ENCODE peak calls at places on chromosome X, in nine cellular contexts. H is A549; U is upper lobe of right lung; X is Jurkat, Clone E6-1; F is fibroblast of lung; C is heart right ventricle; L is testis; M is H7; I is CD4-positive, CD25-positive, alpha-beta regulatory T cell. Z is an unnamed sample.

GRCh38 chrX:120664081-120664480 is 34.2 kb upstream of the C1GALT1C1 start:
- DNase-seq in H (no peak), U (no peak), X (no peak), F (peak; percentile 40), C (no peak), L (no peak), M (no peak), I (peak; percentile 19), Z (no peak)

GRCh38 chrX:11758400-11759171 is 549 bp downstream of the MSL3 start:
- DNase-seq in H (peak; percentile 70), U (peak; percentile 94), X (peak; percentile 75), F (peak; percentile 80), C (peak; percentile 86), L (peak; percentile 84), M (peak; percentile 96), I (peak; percentile 87), Z (peak; percentile 91)

GRCh38 chrX:63930140-63930539 is 145.1 kb upstream of the ARHGEF9 start:
- DNase-seq in H (no peak), U (no peak), X (no peak), F (no peak), C (no peak), L (peak; percentile 12), M (peak; percentile 33), I (no peak), Z (no peak)

GRCh38 chrX:110182865-110183264 is 135.0 kb downstream of the AMMECR1 start:
- DNase-seq in H (no peak), U (no peak), X (no peak), F (no peak), C (no peak), L (no peak), M (no peak), I (no peak), Z (no peak)

GRCh38 chrX:46381630-46382029 is 163.6 kb downstream of the ZNF674 start:
- DNase-seq in H (no peak), U (no peak), X (peak; percentile 32), F (no peak), C (no peak), L (peak; percentile 16), M (no peak), I (peak; percentile 44), Z (no peak)

GRCh38 chrX:65744965-65745364 is 77.5 kb downstream of the MSN start:
- DNase-seq in H (no peak), U (no peak), X (no peak), F (peak; percentile 65), C (no peak), L (no peak), M (no peak), I (no peak), Z (no peak)

GRCh38 chrX:16671005-16671404 is 21.0 kb downstream of the S100G start:
- DNase-seq in H (peak; percentile 43), U (no peak), X (peak; percentile 20), F (peak; percentile 69), C (no peak), L (peak; percentile 19), M (peak; percentile 82), I (peak; percentile 61), Z (no peak)

GRCh38 chrX:40094900-40095587 is 2.7 kb downstream of the BCOR start:
- DNase-seq in H (no peak), U (no peak), X (no peak), F (no peak), C (no peak), L (no peak), M (no peak), I (no peak), Z (peak; percentile 52)

GRCh38 chrX:149453030-149453429 is 52.1 kb downstream of the IDS start:
- DNase-seq in H (peak; percentile 8), U (no peak), X (no peak), F (peak; percentile 35), C (no peak), L (no peak), M (no peak), I (no peak), Z (no peak)

GRCh38 chrX:94751611-94752010 is 1077.6 kb downstream of the FAM133A start:
- DNase-seq in H (no peak), U (no peak), X (no peak), F (no peak), C (no peak), L (no peak), M (peak; percentile 3), I (no peak), Z (no peak)

GRCh38 chrX:119459181-119459580 is 9.1 kb upstream of the SLC25A5 start:
- DNase-seq in H (no peak), U (no peak), X (no peak), F (no peak), C (no peak), L (no peak), M (no peak), I (no peak), Z (no peak)

GRCh38 chrX:32483534-32484136 is 727.7 kb downstream of the DMD start:
- DNase-seq in H (no peak), U (no peak), X (peak; percentile 1), F (peak; percentile 16), C (no peak), L (no peak), M (no peak), I (no peak), Z (no peak)

GRCh38 chrX:133307094-133307493 is 88.9 kb upstream of the TFDP3 start:
- DNase-seq in H (no peak), U (no peak), X (no peak), F (no peak), C (no peak), L (no peak), M (peak; percentile 32), I (no peak), Z (no peak)

GRCh38 chrX:133302775-133303445 is 84.8 kb upstream of the TFDP3 start:
- DNase-seq in H (no peak), U (no peak), X (no peak), F (no peak), C (peak; percentile 3), L (no peak), M (no peak), I (no peak), Z (no peak)

GRCh38 chrX:133305348-133305747 is 87.2 kb upstream of the TFDP3 start:
- DNase-seq in H (no peak), U (no peak), X (no peak), F (no peak), C (no peak), L (no peak), M (no peak), I (no peak), Z (no peak)

GRCh38 chrX:133307637-133308485 is 89.7 kb upstream of the TFDP3 start:
- DNase-seq in H (no peak), U (no peak), X (no peak), F (peak; percentile 18), C (peak; percentile 13), L (no peak), M (peak; percentile 45), I (no peak), Z (no peak)
- H3K4me3 ChIP-seq in H (no peak overlapping the region), U (no peak overlapping the region), X (no peak overlapping the region), F (no peak overlapping the region), C (no peak overlapping the region), L (no peak overlapping the region), M (no peak overlapping the region), I (no peak overlapping the region), Z (no peak overlapping the region)

GRCh38 chrX:151704023-151704663 is 8.9 kb downstream of the PRRG3 start:
- DNase-seq in H (no peak), U (no peak), X (no peak), F (no peak), C (peak; percentile 9), L (no peak), M (no peak), I (no peak), Z (no peak)
- H3K4me3 ChIP-seq in H (no peak overlapping the region), U (no peak overlapping the region), X (no peak overlapping the region), F (no peak overlapping the region), C (peak overlapping the region; percentile 34), L (no peak overlapping the region), M (no peak overlapping the region), I (no peak overlapping the region), Z (no peak overlapping the region)

GRCh38 chrX:136689441-136689840 is 41.5 kb downstream of the CD40LG start:
- DNase-seq in H (no peak), U (no peak), X (peak; percentile 97), F (no peak), C (no peak), L (no peak), M (peak; percentile 19), I (peak; percentile 15), Z (no peak)

GRCh38 chrX:136692271-136692670 is 44.3 kb downstream of the CD40LG start:
- DNase-seq in H (no peak), U (no peak), X (no peak), F (no peak), C (no peak), L (no peak), M (no peak), I (no peak), Z (no peak)

GRCh38 chrX:136691028-136691809 is 43.3 kb downstream of the CD40LG start:
- DNase-seq in H (no peak), U (no peak), X (peak; percentile 79), F (no peak), C (no peak), L (no peak), M (no peak), I (peak; percentile 37), Z (no peak)

GRCh38 chrX:136694491-136695087 is 46.6 kb downstream of the CD40LG start:
- DNase-seq in H (peak; percentile 21), U (no peak), X (peak; percentile 87), F (peak; percentile 65), C (no peak), L (no peak), M (peak; percentile 67), I (peak; percentile 70), Z (no peak)
- H3K4me3 ChIP-seq in H (no peak overlapping the region), U (no peak overlapping the region), X (peak overlapping the region; percentile 3), F (no peak overlapping the region), C (no peak overlapping the region), L (no peak overlapping the region), M (no peak overlapping the region), I (peak overlapping the region; percentile 77), Z (no peak overlapping the region)

GRCh38 chrX:54496936-54497335 is 902 bp upstream of the FGD1 start:
- DNase-seq in H (no peak), U (no peak), X (no peak), F (no peak), C (no peak), L (no peak), M (no peak), I (no peak), Z (no peak)

GRCh38 chrX:54495814-54496516 is at the start of gene FGD1:
- DNase-seq in H (peak; percentile 82), U (peak; percentile 79), X (peak; percentile 18), F (peak; percentile 56), C (peak; percentile 70), L (peak; percentile 65), M (peak; percentile 95), I (peak; percentile 17), Z (peak; percentile 61)

GRCh38 chrX:54494166-54494969 is 1.7 kb downstream of the FGD1 start:
- DNase-seq in H (no peak), U (no peak), X (no peak), F (peak; percentile 26), C (no peak), L (no peak), M (no peak), I (no peak), Z (no peak)

GRCh38 chrX:54494970-54495813 is 842 bp downstream of the FGD1 start:
- DNase-seq in H (no peak), U (peak; percentile 63), X (no peak), F (peak; percentile 26), C (no peak), L (peak; percentile 21), M (peak; percentile 74), I (no peak), Z (no peak)

DNA sequence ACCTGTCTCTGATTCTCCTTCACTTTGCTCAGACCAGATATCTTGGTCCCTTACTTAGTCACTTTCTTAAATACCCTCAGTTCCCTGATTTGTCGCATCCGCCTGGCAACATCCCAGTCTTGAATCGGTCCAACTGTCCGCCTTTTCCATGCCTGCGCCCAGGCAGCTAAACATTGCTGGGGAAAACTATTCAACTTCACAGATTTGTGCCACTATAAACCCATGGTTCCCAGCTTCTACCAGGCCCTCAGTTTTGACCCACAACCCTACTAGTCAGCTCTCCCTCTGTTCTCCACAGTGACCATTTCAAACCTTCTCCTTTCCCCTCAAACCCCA is 451 bp upstream of the FGD1 start:
- DNase-seq in H (no peak), U (no peak), X (no peak), F (no peak), C (no peak), L (no peak), M (no peak), I (no peak), Z (no peak)
- H3K4me3 ChIP-seq in H (peak overlapping the region; percentile 88), U (peak overlapping the region; percentile 56), X (peak overlapping the region; percentile 49), F (peak overlapping the region; percentile 71), C (peak overlapping the region; percentile 69), L (no peak overlapping the region), M (peak overlapping the region; percentile 72), I (no peak overlapping the region), Z (no peak overlapping the region)